ENCODE peak calls at places on chromosomes 11 and 22, in nine cellular contexts. C is AG09309, G is fibroblast of mammary gland, T is colonic mucosa, N is AG04450, V is tibial artery, K is AG10803, L is lower lobe of right lung, D is right lobe of liver. X is an unnamed sample.

GRCh38 chr11:47060807-47061206 is 115.9 kb downstream of the ARFGAP2 start:
- DNase-seq in C (no peak), G (peak; percentile 29), T (no peak), N (no peak), V (no peak), K (peak; percentile 41), L (no peak), D (no peak), X (no peak)

GRCh38 chr22:48576333-48577013 is 1251.2 kb downstream of the BRD1 start:
- DNase-seq in C (no peak), G (no peak), T (no peak), N (no peak), V (no peak), K (peak; percentile 25), L (peak; percentile 37), D (no peak), X (no peak)

GRCh38 chr11:130409618-130410388 is 18.6 kb downstream of the ADAMTS8 start:
- DNase-seq in C (no peak), G (no peak), T (no peak), N (no peak), V (no peak), K (no peak), L (no peak), D (no peak), X (no peak)

GRCh38 chr11:123580557-123581275 is 73.7 kb downstream of the SCN3B start:
- DNase-seq in C (no peak), G (peak; percentile 22), T (peak; percentile 75), N (no peak), V (peak; percentile 27), K (no peak), L (peak; percentile 83), D (peak; percentile 73), X (no peak)

GRCh38 chr11:77879218-77879617 is 58.3 kb downstream of the AAMDC start:
- DNase-seq in C (no peak), G (peak; percentile 70), T (no peak), N (peak; percentile 26), V (peak; percentile 73), K (peak; percentile 66), L (no peak), D (no peak), X (no peak)

GRCh38 chr11:107928767-107929507 is 689 bp downstream of the RAB39A start:
- DNase-seq in C (no peak), G (no peak), T (peak; percentile 27), N (no peak), V (no peak), K (no peak), L (no peak), D (no peak), X (no peak)

GRCh38 chr22:42022162-42022847 is 23.7 kb downstream of the WBP2NL start:
- DNase-seq in C (no peak), G (no peak), T (peak; percentile 49), N (no peak), V (no peak), K (no peak), L (no peak), D (no peak), X (no peak)

GRCh38 chr11:60563553-60564235 is 48.5 kb downstream of the MS4A13 start:
- DNase-seq in C (no peak), G (peak; percentile 1), T (no peak), N (no peak), V (no peak), K (peak; percentile 0), L (no peak), D (no peak), X (no peak)

GRCh38 chr11:113477321-113477720 is 2.1 kb upstream of the DRD2 start:
- DNase-seq in C (no peak), G (no peak), T (no peak), N (no peak), V (no peak), K (no peak), L (no peak), D (no peak), X (no peak)

GRCh38 chr11:17012179-17012578 is 2.0 kb downstream of the PLEKHA7 start:
- DNase-seq in C (no peak), G (no peak), T (no peak), N (no peak), V (no peak), K (no peak), L (no peak), D (peak; percentile 18), X (no peak)

GRCh38 chr11:15170170-15170569 is 55.4 kb downstream of the INSC start:
- DNase-seq in C (no peak), G (peak; percentile 56), T (no peak), N (no peak), V (no peak), K (no peak), L (no peak), D (no peak), X (no peak)

GRCh38 chr22:42519544-42520237 is at the start of gene RRP7A:
- DNase-seq in C (peak; percentile 3), G (peak; percentile 62), T (peak; percentile 86), N (no peak), V (peak; percentile 69), K (peak; percentile 72), L (peak; percentile 84), D (peak; percentile 84), X (no peak)

GRCh38 chr22:28730146-28730545 is 11.5 kb downstream of the CHEK2 start:
- DNase-seq in C (no peak), G (no peak), T (no peak), N (no peak), V (no peak), K (no peak), L (no peak), D (no peak), X (no peak)

GRCh38 chr22:37243402-37244113 is 511 bp downstream of the RAC2 start:
- DNase-seq in C (no peak), G (no peak), T (no peak), N (no peak), V (no peak), K (no peak), L (no peak), D (no peak), X (peak; percentile 40)
- H3K4me3 ChIP-seq in C (peak overlapping the region; percentile 41), G (peak overlapping the region; percentile 55), T (peak overlapping the region; percentile 57), N (peak overlapping the region; percentile 60), V (peak overlapping the region; percentile 31), K (peak overlapping the region; percentile 61), L (peak overlapping the region; percentile 63), D (peak overlapping the region; percentile 17), X (peak overlapping the region; percentile 59)

GRCh38 chr11:116502641-116503061 is 270.1 kb downstream of the BUD13 start:
- DNase-seq in C (no peak), G (no peak), T (no peak), N (no peak), V (no peak), K (no peak), L (no peak), D (peak; percentile 62), X (no peak)

GRCh38 chr11:116499396-116500001 is 273.3 kb downstream of the BUD13 start:
- DNase-seq in C (peak; percentile 10), G (peak; percentile 43), T (peak; percentile 88), N (no peak), V (peak; percentile 32), K (peak; percentile 45), L (peak; percentile 86), D (peak; percentile 54), X (no peak)

GRCh38 chr11:116501728-116502127 is 271.1 kb downstream of the BUD13 start:
- DNase-seq in C (no peak), G (no peak), T (no peak), N (no peak), V (no peak), K (no peak), L (no peak), D (no peak), X (no peak)

GRCh38 chr11:116500002-116500832 is 272.6 kb downstream of the BUD13 start:
- DNase-seq in C (no peak), G (no peak), T (no peak), N (no peak), V (no peak), K (no peak), L (no peak), D (no peak), X (no peak)

DNA sequence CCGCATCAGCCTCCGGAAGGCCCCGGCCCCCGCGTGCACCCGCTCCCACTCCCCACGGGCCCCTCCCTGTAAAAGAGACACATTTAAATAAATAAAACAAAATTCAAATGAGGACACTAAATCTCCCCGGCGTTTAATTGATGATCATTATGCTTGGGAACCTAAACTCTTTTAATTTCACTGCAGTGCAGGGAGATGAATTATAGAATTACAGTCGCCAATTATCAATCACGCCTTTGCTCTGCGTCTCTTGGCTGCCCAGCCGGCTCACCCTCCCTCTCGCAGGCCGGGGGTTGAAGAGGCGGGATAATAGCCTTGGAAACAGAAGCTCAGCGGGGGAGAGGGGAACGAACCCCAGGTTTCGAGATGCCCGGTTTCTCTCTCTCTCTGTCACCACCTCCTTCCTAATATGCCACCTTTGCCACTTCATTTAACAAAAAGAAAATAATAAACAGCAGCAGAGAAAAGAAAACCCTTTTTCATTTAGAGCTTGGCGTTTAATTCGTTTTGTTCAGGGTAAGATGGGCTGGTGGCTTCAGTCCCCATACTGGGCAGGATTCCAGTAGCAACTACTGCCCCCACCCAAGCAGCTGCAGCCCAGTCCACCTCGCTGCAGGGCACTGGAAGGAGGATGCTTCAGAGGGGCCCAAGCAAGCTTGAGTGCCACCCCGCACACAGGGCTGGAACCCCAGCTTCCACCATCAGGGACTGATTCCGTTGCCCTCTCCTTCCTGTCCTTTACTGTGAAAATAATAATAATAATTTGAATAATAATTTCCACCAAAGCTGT is 271.8 kb downstream of the BUD13 start:
- DNase-seq in C (no peak), G (no peak), T (no peak), N (no peak), V (no peak), K (no peak), L (no peak), D (no peak), X (no peak)
- H3K4me3 ChIP-seq in C (no peak overlapping the region), G (no peak overlapping the region), T (no peak overlapping the region), N (no peak overlapping the region), V (no peak overlapping the region), K (no peak overlapping the region), L (no peak overlapping the region), D (no peak overlapping the region), X (no peak overlapping the region)

DNA sequence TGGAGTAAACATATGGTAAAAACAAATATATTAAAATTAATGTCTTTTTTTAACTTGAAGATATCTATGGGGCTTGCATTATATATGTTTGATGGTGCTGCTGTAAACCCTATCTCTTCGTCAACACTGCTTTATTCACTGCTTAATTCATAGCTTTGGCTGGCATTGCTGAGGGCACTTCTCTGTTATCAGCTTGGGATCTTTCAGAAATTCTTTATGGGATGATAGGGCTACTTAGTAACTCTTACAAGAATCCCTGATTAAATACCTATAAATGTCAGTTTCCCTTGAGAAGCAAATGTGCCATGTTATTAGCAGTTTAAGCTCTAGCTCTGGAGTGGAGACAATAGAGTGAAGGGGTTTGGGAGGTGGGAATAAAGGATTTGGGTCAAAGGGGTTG is 112.3 kb downstream of the SWAP70 start:
- DNase-seq in C (no peak), G (no peak), T (no peak), N (no peak), V (no peak), K (no peak), L (no peak), D (no peak), X (no peak)
- H3K4me3 ChIP-seq in C (peak overlapping the region; percentile 26), G (no peak overlapping the region), T (no peak overlapping the region), N (peak overlapping the region; percentile 50), V (no peak overlapping the region), K (no peak overlapping the region), L (no peak overlapping the region), D (no peak overlapping the region), X (no peak overlapping the region)

DNA sequence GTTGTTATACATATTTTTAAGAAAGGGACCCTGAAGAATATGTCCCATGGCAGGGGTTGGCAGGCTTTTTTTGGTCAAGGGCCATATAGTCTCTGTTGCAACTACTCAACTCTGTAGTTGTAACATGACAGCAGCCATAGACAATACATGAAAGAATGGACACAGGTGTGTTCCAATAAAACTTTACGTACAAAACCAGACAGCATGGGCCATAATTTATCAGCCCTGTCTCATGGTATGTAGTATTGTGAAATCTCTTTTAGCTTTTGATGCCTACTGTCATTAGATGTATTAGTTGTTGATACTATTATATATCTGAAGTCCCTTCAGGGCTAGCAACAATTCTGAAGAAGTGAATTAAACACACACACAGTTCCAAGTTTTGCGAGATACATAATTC is 2.6 kb downstream of the ZBED5 start:
- DNase-seq in C (no peak), G (no peak), T (no peak), N (no peak), V (no peak), K (no peak), L (no peak), D (no peak), X (no peak)
- H3K4me3 ChIP-seq in C (no peak overlapping the region), G (no peak overlapping the region), T (no peak overlapping the region), N (no peak overlapping the region), V (no peak overlapping the region), K (no peak overlapping the region), L (no peak overlapping the region), D (no peak overlapping the region), X (no peak overlapping the region)

X was measured in RWPE2.